ENCODE peak calls at places on chromosomes 16 and 17, in four cellular contexts. E is IMR-90, O is neural progenitor cell, C is PC-3. I is an unnamed sample. For H3K4me1, the result is how much of the 10 kb centered on the place peaks cover.

GRCh38 chr17:28345420-28346198 is 10.0 kb downstream of the TNFAIP1 start:
- DNase-seq in E (no peak), C (no peak), O (no peak), I (peak)

GRCh38 chr17:34095101-34095500 is 160.0 kb upstream of the CCL2 start:
- DNase-seq in C (no peak), E (no peak), O (no peak), I (no peak)

GRCh38 chr16:73350707-73351452 is 303.0 kb upstream of the ZFHX3 start:
- DNase-seq in O (peak), E (no peak), C (no peak), I (no peak)

GRCh38 chr17:79942591-79943353 is 92.9 kb downstream of the TBC1D16 start:
- DNase-seq in C (no peak), E (peak), O (no peak), I (peak)

GRCh38 chr17:58344791-58345157 is 7.2 kb downstream of the SUPT4H1 start:
- DNase-seq in O (no peak), E (no peak), C (no peak), I (no peak)

GRCh38 chr17:80204626-80205468 is 15.3 kb downstream of the SGSH start:
- DNase-seq in O (no peak), C (no peak), E (no peak), I (no peak)

GRCh38 chr16:68078726-68079615 is 6.2 kb upstream of the NFATC3 start:
- DNase-seq in O (no peak), C (no peak), E (no peak), I (no peak)

GRCh38 chr16:1918312-1918889 is at the start of gene HS3ST6:
- DNase-seq in E (no peak), O (peak), C (no peak), I (peak)

GRCh38 chr17:16987830-16988601 is 16.1 kb upstream of the TNFRSF13B start:
- DNase-seq in C (peak), O (peak), E (peak), I (peak)

GRCh38 chr16:85399583-85400284 is 213.4 kb upstream of the GSE1 start:
- DNase-seq in E (no peak), C (no peak), O (no peak), I (no peak)

GRCh38 chr17:80137131-80137530 is 9.8 kb downstream of the EIF4A3 start:
- DNase-seq in C (no peak), E (no peak), O (no peak), I (no peak)

GRCh38 chr17:4768281-4768680 is 3.4 kb upstream of the TM4SF5 start:
- DNase-seq in E (no peak), O (no peak), C (no peak), I (no peak)

GRCh38 chr16:4067262-4068001 is 48.8 kb downstream of the ADCY9 start:
- DNase-seq in C (no peak), O (no peak), E (peak), I (no peak)

GRCh38 chr17:55903028-55903690 is 152.3 kb downstream of the PCTP start:
- DNase-seq in E (no peak), O (no peak), C (no peak), I (no peak)

GRCh38 chr17:16475196-16475704 is 16.7 kb downstream of the LRRC75A start:
- DNase-seq in C (no peak), O (no peak), E (no peak), I (no peak)

GRCh38 chr16:1945559-1946391 is 2.8 kb upstream of the MSRB1 start:
- DNase-seq in E (no peak), C (no peak), O (no peak), I (peak)

GRCh38 chr17:60506312-60506711 is 19.7 kb downstream of the APPBP2 start:
- DNase-seq in E (peak), O (no peak), C (peak), I (peak)

GRCh38 chr17:70332811-70333210 is 163.5 kb downstream of the KCNJ2 start:
- DNase-seq in C (no peak), E (no peak), O (no peak), I (no peak)

GRCh38 chr16:56689171-56689570 is 6.9 kb downstream of the MT1X start:
- DNase-seq in C (no peak), E (no peak), O (no peak), I (no peak)

GRCh38 chr16:46658925-46659324 is 30.1 kb downstream of the VPS35 start:
- DNase-seq in C (no peak), O (no peak), E (no peak), I (no peak)

GRCh38 chr17:74994440-74994839 is 7.0 kb downstream of the CDR2L start:
- DNase-seq in E (peak), O (no peak), C (no peak), I (no peak)

GRCh38 chr16:81201267-81201666 is 37.2 kb upstream of the BCO1 start:
- DNase-seq in O (no peak), C (peak), E (peak), I (no peak)

GRCh38 chr17:60743812-60744211 is 66.2 kb downstream of the BCAS3 start:
- DNase-seq in C (peak), O (no peak), E (peak), I (no peak)

GRCh38 chr17:12485361-12485911 is 180.3 kb upstream of the MYOCD start:
- DNase-seq in C (no peak), O (no peak), E (peak), I (no peak)

GRCh38 chr17:81868674-81869220 is 2.4 kb downstream of the ARHGDIA start:
- DNase-seq in C (peak), O (peak), E (peak), I (peak)

GRCh38 chr16:81266680-81267095 is 28.2 kb downstream of the BCO1 start:
- DNase-seq in O (no peak), E (no peak), C (peak), I (no peak)

GRCh38 chr16:10332301-10332700 is 53.6 kb upstream of the ATF7IP2 start:
- DNase-seq in O (no peak), E (no peak), C (no peak), I (no peak)

GRCh38 chr17:32546031-32546444 is 59.2 kb downstream of the CDK5R1 start:
- DNase-seq in C (no peak), O (peak), E (no peak), I (no peak)

GRCh38 chr17:76051071-76051467 is 21.2 kb downstream of the SRP68 start:
- DNase-seq in C (peak), E (no peak), O (no peak), I (no peak)

GRCh38 chr17:22286337-22287041 is 594.2 kb downstream of the KCNJ18 start:
- DNase-seq in E (no peak), C (no peak), O (no peak), I (no peak)

GRCh38 chr16:55660776-55661175 is 5.0 kb downstream of the SLC6A2 start:
- DNase-seq in C (no peak), O (peak), E (no peak), I (no peak)

GRCh38 chr17:4833941-4834501 is 881 bp downstream of the MINK1 start:
- DNase-seq in C (peak), O (peak), E (peak), I (peak)

GRCh38 chr16:61887903-61888302 is 148.3 kb downstream of the CDH8 start:
- DNase-seq in C (peak), O (no peak), E (no peak), I (no peak)

GRCh38 chr17:6713130-6713917 is at the start of gene SLC13A5:
- DNase-seq in E (no peak), O (peak), C (no peak), I (peak)

GRCh38 chr16:4475880-4476790 is at the start of gene HMOX2:
- DNase-seq in C (peak), E (peak), O (peak), I (peak)

GRCh38 chr17:67528751-67529436 is 151.8 kb downstream of the PITPNC1 start:
- DNase-seq in C (peak), O (peak), E (peak), I (peak)

GRCh38 chr17:82334204-82334621 is 647 bp upstream of the SECTM1 start:
- DNase-seq in C (no peak), E (no peak), O (no peak), I (no peak)

GRCh38 chr17:65078441-65079160 is 22.1 kb upstream of the GNA13 start:
- DNase-seq in C (peak), E (peak), O (no peak), I (peak)

GRCh38 chr16:12538667-12539081 is 265.0 kb downstream of the CPPED1 start:
- DNase-seq in O (no peak), E (no peak), C (no peak), I (no peak)
- H3K4me1 ChIP-seq in O (under half), E (under half), C (under half), I (under half)

DNA sequence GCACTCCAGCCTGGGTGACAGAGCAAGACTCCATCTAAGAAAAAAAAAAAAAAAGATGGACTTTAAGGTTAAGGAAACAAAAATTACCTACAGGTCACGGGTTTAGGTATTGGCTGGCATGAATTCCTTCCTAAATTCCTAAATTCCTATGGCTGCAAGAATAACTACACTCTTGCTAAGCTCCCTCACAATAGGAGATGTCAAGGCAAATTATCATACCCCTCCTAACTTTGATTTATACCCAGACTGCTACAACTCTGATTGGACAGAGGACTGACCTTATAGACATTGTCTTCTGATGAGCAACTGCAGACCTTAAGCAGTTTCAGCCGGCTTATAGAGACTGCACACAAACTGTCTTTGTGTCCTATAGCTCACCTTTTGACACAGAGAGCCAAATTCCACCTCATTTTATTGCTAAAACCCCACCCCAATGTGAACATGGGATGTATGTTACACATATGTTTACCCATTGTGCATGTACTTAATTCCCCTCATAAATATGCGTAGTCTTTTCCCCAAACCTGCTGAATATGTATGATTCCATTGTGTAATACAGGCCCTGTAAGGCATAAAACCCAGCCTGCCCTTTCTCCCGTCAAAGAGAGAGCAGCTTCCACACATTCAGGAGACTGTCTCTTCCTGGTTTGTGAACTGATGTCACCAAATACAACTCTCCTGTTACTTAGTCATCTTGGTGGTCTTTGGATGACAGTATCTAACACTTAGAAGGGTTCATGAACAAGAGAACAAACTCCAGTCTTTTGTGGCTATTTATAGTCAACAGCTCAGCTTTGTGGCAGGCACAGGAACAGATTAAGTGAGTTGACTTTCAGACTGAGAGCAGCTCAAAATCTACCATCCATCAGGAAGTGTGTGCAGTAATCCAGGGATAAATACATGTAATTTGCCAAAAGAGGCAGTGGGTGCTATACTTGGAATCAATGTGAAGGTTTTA is 24.8 kb upstream of the TMC7 start:
- DNase-seq in E (peak), O (peak), C (no peak), I (peak)
- H2AFZ ChIP-seq in E (no peak), O (peak), C (no peak), I (peak)

DNA sequence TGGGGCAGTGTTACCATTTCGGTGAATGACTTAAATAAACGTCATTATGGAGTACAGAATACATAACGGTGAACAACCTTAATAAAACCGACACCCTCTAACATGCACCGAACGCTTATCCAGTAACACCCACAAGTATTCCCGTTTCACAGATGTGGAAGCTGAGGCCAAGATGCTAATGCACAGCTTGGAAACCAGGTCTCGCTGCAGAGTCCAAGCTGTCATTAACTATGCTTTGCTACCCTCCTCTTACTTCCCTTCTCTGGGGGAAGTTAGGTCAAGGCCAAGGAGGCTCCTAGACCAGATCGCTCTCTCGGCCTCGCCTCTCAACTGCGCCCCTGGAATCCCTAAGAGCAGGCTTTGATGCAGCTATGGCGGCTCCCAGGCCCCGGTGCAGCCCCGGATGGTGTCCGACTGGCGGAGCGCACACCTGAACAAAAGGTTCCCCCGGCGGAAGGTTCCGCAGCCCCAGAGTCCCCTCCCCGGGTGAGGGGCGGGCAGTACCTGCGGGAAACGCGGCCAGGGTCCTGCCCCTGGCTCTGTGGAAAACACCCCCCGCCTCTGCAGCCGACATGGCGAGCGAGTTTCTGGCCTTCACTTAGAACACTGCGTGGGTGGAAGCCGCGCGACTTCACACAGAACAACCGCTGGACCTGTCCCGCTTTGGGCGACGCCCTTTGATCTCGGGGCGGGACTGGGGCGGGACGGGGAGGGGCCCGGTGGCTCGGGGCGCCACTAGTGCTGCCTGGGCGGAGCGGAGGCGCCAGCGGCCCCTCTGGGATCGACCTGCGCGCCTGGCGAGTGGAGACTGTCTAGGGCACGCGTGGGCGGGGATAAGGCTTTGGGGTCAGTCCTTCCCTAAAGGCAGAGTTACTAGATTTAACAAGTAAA is at the start of gene CPPED1:
- DNase-seq in C (peak), E (peak), O (peak), I (peak)
- TF ChIP-seq CTCF in C (no peak), E (no peak), O (peak), I (no peak)

GRCh38 chr17:29594441-29595090 is 1.6 kb downstream of the ANKRD13B start:
- DNase-seq in O (no peak), E (no peak), C (no peak), I (no peak)

GRCh38 chr17:29593546-29594440 is 861 bp downstream of the ANKRD13B start:
- DNase-seq in C (peak), E (peak), O (peak), I (no peak)

GRCh38 chr17:29595943-29596774 is 3.2 kb downstream of the ANKRD13B start:
- DNase-seq in O (no peak), E (no peak), C (no peak), I (no peak)

GRCh38 chr17:29596811-29597210 is 3.9 kb downstream of the ANKRD13B start:
- DNase-seq in O (no peak), E (no peak), C (no peak), I (no peak)

GRCh38 chr17:29595107-29595942 is 2.4 kb downstream of the ANKRD13B start:
- DNase-seq in C (peak), E (peak), O (peak), I (no peak)
- H3K4me1 ChIP-seq in C (under half), E (under half), O (half or more), I (under half)

I was measured in osteoblast.